ENCODE peak calls at places on chromosome 7, in ten cellular contexts. V is GM23338, C is MM.1S, N is GM12878, R is DND-41, I is fibroblast of lung, G is neural progenitor cell, O is A673, H is PC-3, U is endothelial cell of umbilical vein. M is an unnamed sample.
A peak's percentile ranks its signal among the peaks of the same experiment; 100 is the strongest.

GRCh38 chr7:73530800-73531199 is 8.7 kb upstream of the BAZ1B start:
- DNase-seq in N (no peak), R (no peak), G (no peak), H (no peak), U (no peak), C (no peak), V (no peak), I (no peak), O (no peak), M (no peak)

GRCh38 chr7:131238260-131238940 is 89.3 kb upstream of the MKLN1 start:
- DNase-seq in U (peak; percentile 65), R (no peak), N (no peak), I (peak; percentile 71), G (no peak), O (no peak), V (no peak), H (peak; percentile 58), C (no peak), M (no peak)

GRCh38 chr7:67625257-67625713 is 628.7 kb downstream of the TYW1 start:
- DNase-seq in U (no peak), R (peak; percentile 49), G (peak; percentile 95), O (peak; percentile 91), H (peak; percentile 44), C (peak; percentile 32), I (peak; percentile 61), N (no peak), V (peak; percentile 75), M (no peak)

GRCh38 chr7:28615091-28615490 is 202.8 kb downstream of the CREB5 start:
- DNase-seq in H (peak; percentile 23), O (peak; percentile 14), N (no peak), U (peak; percentile 42), C (no peak), V (peak; percentile 55), I (no peak), R (no peak), G (peak; percentile 57), M (no peak)

GRCh38 chr7:80415522-80415921 is 96.3 kb downstream of the GNAT3 start:
- DNase-seq in U (no peak), V (no peak), H (no peak), C (no peak), G (no peak), I (peak; percentile 68), N (no peak), R (no peak), O (no peak), M (no peak)

GRCh38 chr7:7247658-7248057 is 65.3 kb downstream of the C1GALT1 start:
- DNase-seq in R (no peak), I (no peak), H (no peak), V (no peak), O (no peak), N (no peak), C (no peak), U (no peak), G (no peak), M (no peak)

GRCh38 chr7:119197872-119198527 is 973.5 kb downstream of the ANKRD7 start:
- DNase-seq in N (peak; percentile 0), R (peak; percentile 50), V (peak; percentile 88), I (peak; percentile 70), U (peak; percentile 12), H (peak; percentile 73), O (peak; percentile 72), C (peak; percentile 76), G (peak; percentile 83), M (peak; percentile 31)

GRCh38 chr7:29807179-29807841 is 1.0 kb downstream of the WIPF3 start:
- DNase-seq in H (peak; percentile 42), N (no peak), V (peak; percentile 75), U (no peak), G (peak; percentile 63), I (no peak), C (no peak), O (no peak), R (no peak), M (peak; percentile 24)

GRCh38 chr7:35257251-35258124 is 3.6 kb upstream of the TBX20 start:
- DNase-seq in V (peak; percentile 64), U (no peak), R (no peak), H (no peak), O (no peak), G (peak; percentile 71), N (no peak), C (no peak), I (no peak), M (no peak)
- TF ChIP-seq EZH2 in V (peak; percentile 94), U (peak; percentile 97), R (no peak), H (no peak), O (peak; percentile 70), G (peak; percentile 94), N (no peak), C (no peak), I (no peak), M (no peak)

DNA sequence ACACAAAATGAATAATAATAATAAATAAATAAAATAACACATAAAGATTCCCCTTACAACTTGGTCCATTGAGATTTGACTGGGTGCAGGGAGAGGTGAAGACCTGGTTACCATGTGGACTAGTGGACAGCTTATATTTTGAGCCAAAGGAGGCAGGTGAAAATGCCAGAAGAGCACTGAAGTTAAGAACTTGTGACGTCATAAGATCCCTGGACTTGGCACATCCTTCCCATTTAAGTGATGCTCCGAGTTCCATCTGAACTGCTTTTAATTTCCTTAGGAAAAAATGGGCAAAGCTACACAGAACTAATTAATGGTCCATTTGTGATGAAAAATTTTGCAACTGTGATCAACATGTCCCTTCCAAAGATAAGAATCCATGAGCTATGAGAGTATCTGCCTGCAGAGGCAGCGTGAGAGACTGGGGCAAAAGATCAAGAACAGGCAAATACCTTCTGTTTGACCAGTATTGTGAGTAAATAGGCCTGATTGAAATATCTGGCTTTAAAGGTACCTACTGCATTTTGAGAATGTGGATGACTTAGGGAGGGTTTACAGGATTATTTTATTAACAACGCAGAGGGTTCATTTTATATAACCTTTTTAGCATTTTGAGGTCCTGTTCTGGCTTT is 101.2 kb upstream of the POT1 start:
- DNase-seq in G (no peak), U (no peak), O (no peak), V (no peak), I (no peak), R (no peak), C (no peak), N (no peak), H (no peak), M (no peak)
- TF ChIP-seq CTCF in G (no peak), U (no peak), O (no peak), V (no peak), I (no peak), R (no peak), C (no peak), N (no peak), H (no peak), M (no peak)

GRCh38 chr7:128915271-128915819 is 4.8 kb upstream of the KCP start:
- DNase-seq in G (peak; percentile 25), U (no peak), H (no peak), V (peak; percentile 49), C (no peak), O (no peak), N (no peak), I (no peak), R (no peak), M (no peak)

GRCh38 chr7:128916643-128916915 is 6.1 kb upstream of the KCP start:
- DNase-seq in U (no peak), C (no peak), R (no peak), N (no peak), H (no peak), G (no peak), V (no peak), I (no peak), O (no peak), M (no peak)

GRCh38 chr7:128917061-128917460 is 6.6 kb upstream of the KCP start:
- DNase-seq in H (no peak), C (no peak), V (no peak), R (no peak), O (no peak), N (no peak), G (no peak), I (no peak), U (no peak), M (no peak)

GRCh38 chr7:128914566-128915151 is 4.2 kb upstream of the KCP start:
- DNase-seq in R (no peak), V (peak; percentile 62), G (no peak), C (no peak), O (no peak), H (no peak), N (no peak), I (no peak), U (no peak), M (no peak)

GRCh38 chr7:128915841-128916642 is 5.5 kb upstream of the KCP start:
- DNase-seq in C (no peak), R (no peak), O (no peak), G (no peak), U (no peak), N (no peak), I (no peak), V (peak; percentile 62), H (no peak), M (no peak)
- TF ChIP-seq EZH2 in C (no peak), R (no peak), O (no peak), G (peak; percentile 83), U (peak; percentile 89), N (no peak), I (no peak), V (peak; percentile 76), H (no peak), M (no peak)

GRCh38 chr7:155953781-155954549 is 141.7 kb upstream of the SHH start:
- DNase-seq in V (no peak), R (no peak), H (no peak), C (no peak), N (no peak), O (no peak), I (no peak), G (no peak), U (no peak), M (no peak)
- TF ChIP-seq CTCF in V (no peak), R (no peak), H (no peak), C (no peak), N (no peak), O (no peak), I (no peak), G (no peak), U (no peak), M (no peak)

GRCh38 chr7:18087031-18087686 is 59.5 kb upstream of the PRPS1L1 start:
- DNase-seq in U (peak; percentile 20), I (no peak), C (no peak), V (peak; percentile 64), N (no peak), G (peak; percentile 50), H (no peak), O (no peak), R (no peak), M (no peak)
- TF ChIP-seq EZH2 in U (peak; percentile 38), I (peak; percentile 62), C (no peak), V (peak; percentile 68), N (no peak), G (peak; percentile 74), H (no peak), O (no peak), R (no peak), M (peak; percentile 51)

DNA sequence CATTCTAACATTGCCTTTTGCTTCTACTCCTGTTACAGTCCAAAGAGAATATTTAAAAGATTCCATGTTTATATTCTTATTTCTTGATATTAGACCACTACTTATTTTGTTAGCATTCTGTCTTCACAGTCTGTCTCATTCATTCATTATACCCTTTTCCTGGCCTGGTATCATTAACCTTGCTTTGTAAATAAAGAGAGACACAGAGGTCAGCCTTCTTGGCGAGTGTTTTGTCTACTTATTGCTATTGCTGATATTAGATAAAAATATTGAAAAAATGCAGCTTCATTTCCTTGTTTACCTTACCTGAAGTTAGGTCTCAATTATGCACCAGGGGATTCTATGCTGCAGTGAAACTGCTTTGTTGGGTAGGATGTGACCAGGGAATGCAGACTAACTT is 179.2 kb downstream of the NXPH1 start:
- DNase-seq in I (no peak), U (no peak), C (no peak), O (no peak), H (no peak), R (no peak), G (no peak), N (no peak), V (no peak), M (no peak)
- TF ChIP-seq CTCF in I (no peak), U (no peak), C (no peak), O (no peak), H (no peak), R (no peak), G (no peak), N (no peak), V (no peak), M (no peak)